ENCODE peak calls at places on chromosomes 4 and X, in seven cellular contexts. One of them, this sample, is unnamed.

GRCh38 chr4:140256335-140256734 is 102.4 kb upstream of the MAML3 start:
- DNase-seq in activated CD8-positive, alpha-beta memory T cell treated with anti-CD3 and anti-CD28 coated beads for 1 hour: no peak
- DNase-seq in activated T-helper 1 cell treated with anti-CD3 and anti-CD28 coated beads, Interleukin-2, amount 50 U/mL, for 16 hours: no peak
- DNase-seq in coronary artery: no peak
- DNase-seq in cardiac fibroblast: peak; percentile 83
- DNase-seq in ELR: peak; percentile 87
- DNase-seq in EH: peak; percentile 77
- DNase-seq in this sample: no peak

GRCh38 chr4:10619220-10619619 is 65.3 kb downstream of the CLNK start:
- DNase-seq in activated T-helper 1 cell treated with anti-CD3 and anti-CD28 coated beads, Interleukin-2, amount 50 U/mL, for 16 hours: no peak
- DNase-seq in ELR: peak; percentile 19
- DNase-seq in activated CD8-positive, alpha-beta memory T cell treated with anti-CD3 and anti-CD28 coated beads for 1 hour: no peak
- DNase-seq in EH: peak; percentile 10
- DNase-seq in coronary artery: no peak
- DNase-seq in cardiac fibroblast: peak; percentile 25
- DNase-seq in this sample: no peak

GRCh38 chr4:157290622-157291021 is 70.1 kb downstream of the GRIA2 start:
- DNase-seq in cardiac fibroblast: no peak
- DNase-seq in activated CD8-positive, alpha-beta memory T cell treated with anti-CD3 and anti-CD28 coated beads for 1 hour: no peak
- DNase-seq in ELR: no peak
- DNase-seq in coronary artery: no peak
- DNase-seq in EH: no peak
- DNase-seq in activated T-helper 1 cell treated with anti-CD3 and anti-CD28 coated beads, Interleukin-2, amount 50 U/mL, for 16 hours: no peak
- DNase-seq in this sample: no peak

GRCh38 chrX:72131317-72132294 is at the start of gene RTL5:
- DNase-seq in ELR: peak; percentile 82
- DNase-seq in coronary artery: peak; percentile 91
- DNase-seq in activated T-helper 1 cell treated with anti-CD3 and anti-CD28 coated beads, Interleukin-2, amount 50 U/mL, for 16 hours: peak; percentile 48
- DNase-seq in activated CD8-positive, alpha-beta memory T cell treated with anti-CD3 and anti-CD28 coated beads for 1 hour: peak; percentile 21
- DNase-seq in cardiac fibroblast: peak; percentile 70
- DNase-seq in EH: peak; percentile 92
- DNase-seq in this sample: peak; percentile 95

GRCh38 chr4:102500371-102501175 is 586 bp upstream of the NFKB1 start:
- DNase-seq in ELR: peak; percentile 69
- DNase-seq in cardiac fibroblast: peak; percentile 59
- DNase-seq in EH: peak; percentile 73
- DNase-seq in activated CD8-positive, alpha-beta memory T cell treated with anti-CD3 and anti-CD28 coated beads for 1 hour: no peak
- DNase-seq in activated T-helper 1 cell treated with anti-CD3 and anti-CD28 coated beads, Interleukin-2, amount 50 U/mL, for 16 hours: no peak
- DNase-seq in coronary artery: peak; percentile 79
- DNase-seq in this sample: peak; percentile 18

GRCh38 chrX:91414710-91415109 is 19.9 kb upstream of the PABPC5 start:
- DNase-seq in EH: no peak
- DNase-seq in coronary artery: no peak
- DNase-seq in ELR: no peak
- DNase-seq in cardiac fibroblast: peak; percentile 9
- DNase-seq in activated CD8-positive, alpha-beta memory T cell treated with anti-CD3 and anti-CD28 coated beads for 1 hour: no peak
- DNase-seq in activated T-helper 1 cell treated with anti-CD3 and anti-CD28 coated beads, Interleukin-2, amount 50 U/mL, for 16 hours: no peak
- DNase-seq in this sample: no peak

GRCh38 chrX:100643943-100644587 is at the start of gene SRPX2:
- DNase-seq in coronary artery: no peak
- DNase-seq in cardiac fibroblast: peak; percentile 90
- DNase-seq in EH: peak; percentile 91
- DNase-seq in ELR: peak; percentile 92
- DNase-seq in activated CD8-positive, alpha-beta memory T cell treated with anti-CD3 and anti-CD28 coated beads for 1 hour: no peak
- DNase-seq in activated T-helper 1 cell treated with anti-CD3 and anti-CD28 coated beads, Interleukin-2, amount 50 U/mL, for 16 hours: no peak
- DNase-seq in this sample: peak; percentile 14

GRCh38 chrX:23805379-23805778 is 22.4 kb downstream of the SAT1 start:
- DNase-seq in activated T-helper 1 cell treated with anti-CD3 and anti-CD28 coated beads, Interleukin-2, amount 50 U/mL, for 16 hours: no peak
- DNase-seq in coronary artery: no peak
- DNase-seq in EH: no peak
- DNase-seq in ELR: no peak
- DNase-seq in cardiac fibroblast: no peak
- DNase-seq in activated CD8-positive, alpha-beta memory T cell treated with anti-CD3 and anti-CD28 coated beads for 1 hour: no peak
- DNase-seq in this sample: no peak

GRCh38 chr4:1216869-1217294 is 32.0 kb downstream of the CTBP1 start:
- DNase-seq in ELR: no peak
- DNase-seq in activated T-helper 1 cell treated with anti-CD3 and anti-CD28 coated beads, Interleukin-2, amount 50 U/mL, for 16 hours: peak; percentile 41
- DNase-seq in EH: no peak
- DNase-seq in cardiac fibroblast: no peak
- DNase-seq in activated CD8-positive, alpha-beta memory T cell treated with anti-CD3 and anti-CD28 coated beads for 1 hour: peak; percentile 18
- DNase-seq in coronary artery: no peak
- DNase-seq in this sample: no peak

GRCh38 chr4:186570193-186570996 is 15.0 kb upstream of the MTNR1A start:
- DNase-seq in activated CD8-positive, alpha-beta memory T cell treated with anti-CD3 and anti-CD28 coated beads for 1 hour: no peak
- DNase-seq in coronary artery: no peak
- DNase-seq in cardiac fibroblast: peak; percentile 73
- DNase-seq in EH: peak; percentile 80
- DNase-seq in activated T-helper 1 cell treated with anti-CD3 and anti-CD28 coated beads, Interleukin-2, amount 50 U/mL, for 16 hours: no peak
- DNase-seq in ELR: peak; percentile 29
- DNase-seq in this sample: no peak

GRCh38 chrX:2793752-2794151 is 35.0 kb upstream of the GYG2 start:
- DNase-seq in ELR: no peak
- DNase-seq in cardiac fibroblast: no peak
- DNase-seq in activated CD8-positive, alpha-beta memory T cell treated with anti-CD3 and anti-CD28 coated beads for 1 hour: no peak
- DNase-seq in EH: no peak
- DNase-seq in coronary artery: no peak
- DNase-seq in activated T-helper 1 cell treated with anti-CD3 and anti-CD28 coated beads, Interleukin-2, amount 50 U/mL, for 16 hours: no peak
- DNase-seq in this sample: no peak

GRCh38 chr4:176656108-176656507 is 136.6 kb downstream of the VEGFC start:
- DNase-seq in ELR: no peak
- DNase-seq in coronary artery: no peak
- DNase-seq in activated T-helper 1 cell treated with anti-CD3 and anti-CD28 coated beads, Interleukin-2, amount 50 U/mL, for 16 hours: no peak
- DNase-seq in EH: peak; percentile 35
- DNase-seq in activated CD8-positive, alpha-beta memory T cell treated with anti-CD3 and anti-CD28 coated beads for 1 hour: no peak
- DNase-seq in cardiac fibroblast: no peak
- DNase-seq in this sample: no peak

GRCh38 chr4:187073820-187074219 is 350.2 kb upstream of the FAT1 start:
- DNase-seq in EH: no peak
- DNase-seq in coronary artery: no peak
- DNase-seq in activated T-helper 1 cell treated with anti-CD3 and anti-CD28 coated beads, Interleukin-2, amount 50 U/mL, for 16 hours: no peak
- DNase-seq in cardiac fibroblast: no peak
- DNase-seq in activated CD8-positive, alpha-beta memory T cell treated with anti-CD3 and anti-CD28 coated beads for 1 hour: no peak
- DNase-seq in ELR: no peak
- DNase-seq in this sample: no peak

GRCh38 chr4:73721419-73721818 is 18.9 kb upstream of the CXCL8 start:
- DNase-seq in ELR: peak; percentile 89
- DNase-seq in coronary artery: no peak
- DNase-seq in activated CD8-positive, alpha-beta memory T cell treated with anti-CD3 and anti-CD28 coated beads for 1 hour: no peak
- DNase-seq in activated T-helper 1 cell treated with anti-CD3 and anti-CD28 coated beads, Interleukin-2, amount 50 U/mL, for 16 hours: no peak
- DNase-seq in EH: peak; percentile 90
- DNase-seq in cardiac fibroblast: peak; percentile 94
- DNase-seq in this sample: no peak

GRCh38 chr4:145933134-145933533 is 5.5 kb downstream of the ZNF827 start:
- DNase-seq in activated CD8-positive, alpha-beta memory T cell treated with anti-CD3 and anti-CD28 coated beads for 1 hour: no peak
- DNase-seq in ELR: peak; percentile 40
- DNase-seq in coronary artery: no peak
- DNase-seq in EH: peak; percentile 60
- DNase-seq in cardiac fibroblast: peak; percentile 39
- DNase-seq in activated T-helper 1 cell treated with anti-CD3 and anti-CD28 coated beads, Interleukin-2, amount 50 U/mL, for 16 hours: no peak
- DNase-seq in this sample: no peak

GRCh38 chr4:98659106-98659592 is 738 bp upstream of the TSPAN5 start:
- DNase-seq in EH: peak; percentile 70
- DNase-seq in ELR: peak; percentile 70
- DNase-seq in cardiac fibroblast: peak; percentile 56
- DNase-seq in activated T-helper 1 cell treated with anti-CD3 and anti-CD28 coated beads, Interleukin-2, amount 50 U/mL, for 16 hours: no peak
- DNase-seq in activated CD8-positive, alpha-beta memory T cell treated with anti-CD3 and anti-CD28 coated beads for 1 hour: no peak
- DNase-seq in coronary artery: no peak
- DNase-seq in this sample: no peak

GRCh38 chr4:172809998-172810397 is 358.6 kb upstream of the GALNT7 start:
- DNase-seq in coronary artery: no peak
- DNase-seq in EH: no peak
- DNase-seq in activated T-helper 1 cell treated with anti-CD3 and anti-CD28 coated beads, Interleukin-2, amount 50 U/mL, for 16 hours: no peak
- DNase-seq in cardiac fibroblast: no peak
- DNase-seq in ELR: no peak
- DNase-seq in activated CD8-positive, alpha-beta memory T cell treated with anti-CD3 and anti-CD28 coated beads for 1 hour: no peak
- DNase-seq in this sample: no peak

GRCh38 chrX:134545524-134545923 is 85.6 kb downstream of the HPRT1 start:
- DNase-seq in cardiac fibroblast: no peak
- DNase-seq in ELR: no peak
- DNase-seq in activated T-helper 1 cell treated with anti-CD3 and anti-CD28 coated beads, Interleukin-2, amount 50 U/mL, for 16 hours: no peak
- DNase-seq in activated CD8-positive, alpha-beta memory T cell treated with anti-CD3 and anti-CD28 coated beads for 1 hour: no peak
- DNase-seq in EH: no peak
- DNase-seq in coronary artery: no peak
- DNase-seq in this sample: no peak

GRCh38 chr4:177455591-177455990 is 13.4 kb upstream of the AGA start:
- DNase-seq in cardiac fibroblast: peak; percentile 29
- DNase-seq in ELR: no peak
- DNase-seq in EH: peak; percentile 71
- DNase-seq in activated T-helper 1 cell treated with anti-CD3 and anti-CD28 coated beads, Interleukin-2, amount 50 U/mL, for 16 hours: no peak
- DNase-seq in activated CD8-positive, alpha-beta memory T cell treated with anti-CD3 and anti-CD28 coated beads for 1 hour: no peak
- DNase-seq in coronary artery: no peak
- DNase-seq in this sample: no peak

This sample was measured in HTR-8/SVneo.